ENCODE peak calls at places on chromosomes 4 and X, in four cellular contexts. One of them, this sample, is unnamed.
A peak's percentile ranks its signal among the peaks of the same experiment; 100 is the strongest.

GRCh38 chr4:23779422-23779821 is 110.4 kb downstream of the PPARGC1A start:
- DNase-seq in GM12878: no peak
- DNase-seq in IMR-90: no peak
- DNase-seq in K562: no peak
- DNase-seq in this sample: no peak

GRCh38 chr4:80367737-80368136 is 32.2 kb downstream of the CFAP299 start:
- DNase-seq in IMR-90: peak; percentile 65
- DNase-seq in K562: no peak
- DNase-seq in GM12878: no peak
- DNase-seq in this sample: no peak

GRCh38 chr4:118942465-118942864 is 53.8 kb downstream of the SYNPO2 start:
- DNase-seq in GM12878: no peak
- DNase-seq in IMR-90: peak; percentile 13
- DNase-seq in K562: no peak
- DNase-seq in this sample: no peak

GRCh38 chr4:185773419-185773818 is 38.6 kb downstream of the SORBS2 start:
- DNase-seq in K562: no peak
- DNase-seq in IMR-90: no peak
- DNase-seq in GM12878: no peak
- DNase-seq in this sample: peak; percentile 74

GRCh38 chrX:119790977-119791436 is 423 bp downstream of the RPL39 start:
- DNase-seq in K562: peak; percentile 50
- DNase-seq in GM12878: no peak
- DNase-seq in IMR-90: peak; percentile 26
- DNase-seq in this sample: peak; percentile 57

GRCh38 chrX:16239211-16239610 is 71.9 kb downstream of the MAGEB17 start:
- DNase-seq in GM12878: peak; percentile 35
- DNase-seq in K562: no peak
- DNase-seq in IMR-90: peak; percentile 88
- DNase-seq in this sample: no peak

GRCh38 chr4:15451866-15452765 is 17.6 kb upstream of the CC2D2A start:
- DNase-seq in K562: no peak
- DNase-seq in GM12878: no peak
- DNase-seq in IMR-90: peak; percentile 98
- DNase-seq in this sample: no peak

GRCh38 chrX:20515841-20516461 is 249.2 kb upstream of the RPS6KA3 start:
- DNase-seq in IMR-90: peak; percentile 90
- DNase-seq in K562: no peak
- DNase-seq in GM12878: peak; percentile 53
- DNase-seq in this sample: peak; percentile 72

GRCh38 chrX:20952180-20952579 is 422.0 kb upstream of the CNKSR2 start:
- DNase-seq in K562: no peak
- DNase-seq in IMR-90: no peak
- DNase-seq in GM12878: no peak
- DNase-seq in this sample: no peak

GRCh38 chr4:99190336-99190735 is 28.7 kb downstream of the ADH6 start:
- DNase-seq in K562: no peak
- DNase-seq in GM12878: no peak
- DNase-seq in IMR-90: no peak
- DNase-seq in this sample: no peak

GRCh38 chrX:129433461-129433860 is 89.8 kb downstream of the SMARCA1 start:
- DNase-seq in K562: no peak
- DNase-seq in IMR-90: no peak
- DNase-seq in GM12878: no peak
- DNase-seq in this sample: no peak

GRCh38 chr4:113695328-113696169 is 66.0 kb downstream of the CAMK2D start:
- DNase-seq in GM12878: no peak
- DNase-seq in K562: no peak
- DNase-seq in IMR-90: peak; percentile 88
- DNase-seq in this sample: no peak

GRCh38 chrX:10633722-10634121 is 13.3 kb upstream of the MID1 start:
- DNase-seq in IMR-90: peak; percentile 95
- DNase-seq in GM12878: no peak
- DNase-seq in K562: no peak
- DNase-seq in this sample: peak; percentile 89

GRCh38 chrX:17741123-17741511 is 3.8 kb downstream of the SCML1 start:
- DNase-seq in IMR-90: no peak
- DNase-seq in GM12878: no peak
- DNase-seq in K562: no peak
- DNase-seq in this sample: no peak

GRCh38 chr4:38894340-38894982 is 26.9 kb downstream of the FAM114A1 start:
- DNase-seq in K562: no peak
- DNase-seq in IMR-90: peak; percentile 9
- DNase-seq in GM12878: no peak
- DNase-seq in this sample: no peak

GRCh38 chr4:31071807-31072486 is 351.8 kb downstream of the PCDH7 start:
- DNase-seq in GM12878: no peak
- DNase-seq in IMR-90: peak; percentile 15
- DNase-seq in K562: no peak
- DNase-seq in this sample: no peak

GRCh38 chr4:106530816-106531215 is 162.2 kb upstream of the GIMD1 start:
- DNase-seq in IMR-90: no peak
- DNase-seq in K562: no peak
- DNase-seq in GM12878: no peak
- DNase-seq in this sample: peak; percentile 5

GRCh38 chrX:151921292-151921691 is 8.6 kb downstream of the MAGEA4 start:
- DNase-seq in K562: no peak
- DNase-seq in GM12878: no peak
- DNase-seq in IMR-90: no peak
- DNase-seq in this sample: no peak

GRCh38 chrX:31279359-31279758 is 207.5 kb upstream of the FTHL17 start:
- DNase-seq in IMR-90: peak; percentile 26
- DNase-seq in K562: peak; percentile 10
- DNase-seq in GM12878: no peak
- DNase-seq in this sample: peak; percentile 6

GRCh38 chrX:2468406-2469195 is 32.2 kb downstream of the DHRSX start:
- DNase-seq in K562: no peak
- DNase-seq in GM12878: no peak
- DNase-seq in IMR-90: no peak
- DNase-seq in this sample: no peak

GRCh38 chrX:1248381-1249061 is 20.1 kb upstream of the CSF2RA start:
- DNase-seq in K562: no peak
- DNase-seq in IMR-90: no peak
- DNase-seq in GM12878: no peak
- DNase-seq in this sample: no peak

GRCh38 chr4:4216668-4217067 is 10.1 kb downstream of the OTOP1 start:
- DNase-seq in K562: no peak
- DNase-seq in GM12878: no peak
- DNase-seq in IMR-90: peak; percentile 59
- DNase-seq in this sample: no peak

GRCh38 chr4:113435893-113436292 is 325.6 kb downstream of the CAMK2D start:
- DNase-seq in GM12878: no peak
- DNase-seq in K562: no peak
- DNase-seq in IMR-90: peak; percentile 75
- DNase-seq in this sample: peak; percentile 94

GRCh38 chrX:129637217-129638109 is 17.3 kb downstream of the APLN start:
- DNase-seq in GM12878: peak; percentile 33
- DNase-seq in K562: peak; percentile 60
- DNase-seq in IMR-90: peak; percentile 53
- DNase-seq in this sample: peak; percentile 69

GRCh38 chrX:133943507-133943906 is 41.9 kb downstream of the GPC3 start:
- DNase-seq in GM12878: no peak
- DNase-seq in K562: no peak
- DNase-seq in IMR-90: no peak
- DNase-seq in this sample: no peak

GRCh38 chrX:56813318-56813837 is 84.3 kb downstream of the NBDY start:
- DNase-seq in GM12878: no peak
- DNase-seq in IMR-90: peak; percentile 31
- DNase-seq in K562: no peak
- DNase-seq in this sample: peak; percentile 57

GRCh38 chr4:184064877-184065276 is 152.8 kb downstream of the ENPP6 start:
- DNase-seq in IMR-90: no peak
- DNase-seq in K562: no peak
- DNase-seq in GM12878: no peak
- DNase-seq in this sample: no peak

GRCh38 chr4:139715721-139716391 is 50.2 kb downstream of the MGST2 start:
- DNase-seq in IMR-90: peak; percentile 30
- DNase-seq in K562: no peak
- DNase-seq in GM12878: no peak
- DNase-seq in this sample: no peak

GRCh38 chr4:65917486-65917885 is 247.2 kb upstream of the EPHA5 start:
- DNase-seq in K562: no peak
- DNase-seq in IMR-90: no peak
- DNase-seq in GM12878: no peak
- DNase-seq in this sample: no peak

GRCh38 chrX:110171442-110171841 is 146.4 kb downstream of the AMMECR1 start:
- DNase-seq in K562: no peak
- DNase-seq in IMR-90: peak; percentile 19
- DNase-seq in GM12878: no peak
- DNase-seq in this sample: no peak

GRCh38 chrX:110172215-110172614 is 145.7 kb downstream of the AMMECR1 start:
- DNase-seq in GM12878: peak; percentile 61
- DNase-seq in K562: no peak
- DNase-seq in IMR-90: no peak
- DNase-seq in this sample: no peak

GRCh38 chrX:110170029-110170428 is 147.9 kb downstream of the AMMECR1 start:
- DNase-seq in K562: no peak
- DNase-seq in IMR-90: no peak
- DNase-seq in GM12878: no peak
- DNase-seq in this sample: no peak

GRCh38 chrX:110168585-110168984 is 149.3 kb downstream of the AMMECR1 start:
- DNase-seq in IMR-90: peak; percentile 92
- DNase-seq in GM12878: no peak
- DNase-seq in K562: no peak
- DNase-seq in this sample: no peak

GRCh38 chrX:110167952-110168451 is 149.9 kb downstream of the AMMECR1 start:
- DNase-seq in IMR-90: no peak
- DNase-seq in K562: peak; percentile 77
- DNase-seq in GM12878: no peak
- DNase-seq in this sample: no peak
- TF ChIP-seq FOS in IMR-90: no peak
- TF ChIP-seq FOS in K562: no peak
- TF ChIP-seq FOS in GM12878: no peak
- TF ChIP-seq FOS in this sample: no peak

DNA sequence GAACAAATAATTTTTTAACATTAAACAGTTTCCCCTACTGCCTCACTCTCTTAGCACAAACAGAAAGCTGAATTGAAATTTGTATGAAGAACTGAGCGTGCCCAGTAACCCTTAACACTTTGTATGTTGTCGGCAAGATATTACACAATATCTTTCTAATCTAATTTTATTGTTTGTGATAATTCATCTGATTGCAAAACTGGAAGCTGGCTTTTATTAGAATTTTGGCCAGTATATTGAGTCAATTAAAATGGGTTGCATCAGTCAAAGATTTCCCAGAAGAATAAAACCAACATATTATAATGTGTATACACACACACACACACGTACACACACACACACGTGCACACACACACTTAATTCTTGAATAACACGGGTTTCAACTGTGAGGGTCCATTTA is 2332.1 kb downstream of the PCDH7 start:
- DNase-seq in K562: no peak
- DNase-seq in IMR-90: no peak
- DNase-seq in GM12878: no peak
- DNase-seq in this sample: no peak
- TF ChIP-seq FOS in K562: no peak
- TF ChIP-seq FOS in IMR-90: no peak
- TF ChIP-seq FOS in GM12878: no peak
- TF ChIP-seq FOS in this sample: no peak

GRCh38 chrX:55489315-55490009 is at the start of gene USP51:
- DNase-seq in K562: peak; percentile 27
- DNase-seq in GM12878: peak; percentile 16
- DNase-seq in IMR-90: peak; percentile 51
- DNase-seq in this sample: peak; percentile 31
- TF ChIP-seq FOS in K562: no peak
- TF ChIP-seq FOS in GM12878: no peak
- TF ChIP-seq FOS in IMR-90: no peak
- TF ChIP-seq FOS in this sample: no peak

GRCh38 chr4:173835863-173836262 is 305.8 kb upstream of the HAND2 start:
- DNase-seq in GM12878: no peak
- DNase-seq in IMR-90: peak; percentile 80
- DNase-seq in K562: no peak
- DNase-seq in this sample: no peak

GRCh38 chr4:173829565-173829964 is 299.5 kb upstream of the HAND2 start:
- DNase-seq in K562: no peak
- DNase-seq in GM12878: no peak
- DNase-seq in IMR-90: no peak
- DNase-seq in this sample: no peak

GRCh38 chr4:173837517-173837916 is 307.5 kb upstream of the HAND2 start:
- DNase-seq in GM12878: no peak
- DNase-seq in K562: no peak
- DNase-seq in IMR-90: no peak
- DNase-seq in this sample: no peak

DNA sequence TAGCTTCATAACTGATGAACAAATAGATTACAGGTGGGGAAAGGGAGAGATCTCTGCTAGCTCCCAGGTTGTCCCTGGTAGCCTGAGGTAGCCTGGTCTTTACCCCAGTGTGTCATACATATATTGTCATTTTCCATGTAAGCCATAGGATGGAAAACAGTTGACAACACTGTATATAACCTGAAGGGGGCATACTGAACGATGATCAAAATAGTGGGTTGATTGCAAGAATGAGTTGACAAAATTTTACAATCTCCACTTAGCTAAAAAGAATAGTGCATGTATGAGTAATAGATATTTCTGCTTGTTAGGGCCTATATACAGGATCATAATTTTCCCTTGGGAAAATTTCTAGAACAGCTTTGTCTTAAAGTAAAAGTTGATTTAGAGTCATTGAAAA is 304.1 kb upstream of the HAND2 start:
- DNase-seq in K562: no peak
- DNase-seq in IMR-90: peak; percentile 7
- DNase-seq in GM12878: no peak
- DNase-seq in this sample: no peak
- TF ChIP-seq FOS in K562: no peak
- TF ChIP-seq FOS in IMR-90: no peak
- TF ChIP-seq FOS in GM12878: no peak
- TF ChIP-seq FOS in this sample: no peak

DNA sequence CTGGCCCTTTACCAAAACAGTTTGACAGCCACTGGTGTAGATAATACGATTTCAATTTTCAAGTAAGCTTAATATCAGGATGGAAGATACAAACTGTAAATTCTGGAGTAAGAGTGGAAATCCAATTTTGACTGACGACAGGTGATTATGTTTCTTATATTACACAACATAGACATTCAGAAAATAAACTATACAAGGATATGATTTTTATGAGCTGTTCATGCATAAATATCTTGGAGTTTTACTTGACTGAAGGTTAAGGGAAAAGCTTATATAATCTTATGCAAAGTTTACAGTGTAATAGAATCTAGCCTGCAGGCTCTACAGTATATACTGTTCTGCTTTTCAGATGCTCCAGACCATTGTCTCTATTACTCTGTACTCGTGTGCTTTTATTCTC is 1672.3 kb downstream of the ARAP2 start:
- DNase-seq in GM12878: no peak
- DNase-seq in IMR-90: no peak
- DNase-seq in K562: no peak
- DNase-seq in this sample: no peak
- TF ChIP-seq FOS in GM12878: no peak
- TF ChIP-seq FOS in IMR-90: no peak
- TF ChIP-seq FOS in K562: no peak
- TF ChIP-seq FOS in this sample: no peak

GRCh38 chr4:2936773-2937145 is 26.4 kb downstream of the NOP14 start:
- DNase-seq in GM12878: peak; percentile 53
- DNase-seq in IMR-90: peak; percentile 58
- DNase-seq in K562: no peak
- DNase-seq in this sample: no peak
- TF ChIP-seq FOS in GM12878: no peak
- TF ChIP-seq FOS in IMR-90: no peak
- TF ChIP-seq FOS in K562: no peak
- TF ChIP-seq FOS in this sample: no peak